ENCODE peak calls at places on chromosome 15, in seven cellular contexts. R is OCI-LY7, P is HEK293T, M is amniotic epithelial cell, Q is mucosa of descending colon, T is HTR-8/SVneo, L is HT1080. E is an unnamed sample.

GRCh38 chr15:91790826-91791225 is 62.7 kb upstream of the SLCO3A1 start:
- DNase-seq in R (no peak), P (no peak), M (no peak), Q (no peak), T (no peak), L (peak; percentile 9), E (no peak)

GRCh38 chr15:31590609-31591008 is 264.0 kb downstream of the KLF13 start:
- DNase-seq in R (no peak), P (no peak), M (no peak), Q (no peak), T (no peak), L (no peak), E (no peak)

GRCh38 chr15:31081568-31082250 is 19.8 kb downstream of the TRPM1 start:
- DNase-seq in R (peak; percentile 22), P (no peak), M (peak; percentile 20), Q (no peak), T (no peak), L (no peak), E (no peak)

GRCh38 chr15:69593981-69594966 is 141.7 kb downstream of the RPLP1 start:
- DNase-seq in R (no peak), P (no peak), M (no peak), Q (peak; percentile 92), T (no peak), L (peak; percentile 63), E (peak; percentile 92)

GRCh38 chr15:40298216-40298935 is 9.4 kb downstream of the PLCB2 start:
- DNase-seq in R (no peak), P (no peak), M (no peak), Q (peak; percentile 16), T (no peak), L (no peak), E (no peak)

GRCh38 chr15:37764733-37765191 is 169.7 kb upstream of the TMCO5A start:
- DNase-seq in R (peak; percentile 66), P (peak; percentile 22), M (peak; percentile 73), Q (no peak), T (peak; percentile 34), L (peak; percentile 55), E (peak; percentile 7)

GRCh38 chr15:52680041-52680391 is 828 bp upstream of the ATOSA start:
- DNase-seq in R (peak; percentile 45), P (no peak), M (peak; percentile 16), Q (no peak), T (peak; percentile 5), L (no peak), E (no peak)

GRCh38 chr15:98712845-98713584 is 64.7 kb downstream of the IGF1R start:
- DNase-seq in R (no peak), P (no peak), M (no peak), Q (no peak), T (no peak), L (no peak), E (no peak)

GRCh38 chr15:51647128-51647562 is 24.6 kb upstream of the DMXL2 start:
- DNase-seq in R (peak; percentile 3), P (no peak), M (peak; percentile 83), Q (peak; percentile 59), T (no peak), L (peak; percentile 83), E (peak; percentile 14)

GRCh38 chr15:38699633-38700230 is 135.1 kb upstream of the RASGRP1 start:
- DNase-seq in R (peak; percentile 82), P (peak; percentile 48), M (peak; percentile 69), Q (peak; percentile 65), T (peak; percentile 51), L (peak; percentile 47), E (peak; percentile 44)

GRCh38 chr15:53670701-53671100 is 88.8 kb downstream of the WDR72 start:
- DNase-seq in R (no peak), P (no peak), M (no peak), Q (no peak), T (no peak), L (no peak), E (no peak)

GRCh38 chr15:56243774-56244236 is at the start of gene RFX7:
- DNase-seq in R (peak; percentile 87), P (peak; percentile 68), M (peak; percentile 68), Q (peak; percentile 87), T (peak; percentile 54), L (no peak), E (peak; percentile 54)

GRCh38 chr15:88615303-88616107 is 5.6 kb upstream of the AEN start:
- DNase-seq in R (no peak), P (no peak), M (no peak), Q (peak; percentile 70), T (no peak), L (no peak), E (peak; percentile 88)

GRCh38 chr15:85743392-85744045 is 51.2 kb downstream of the KLHL25 start:
- DNase-seq in R (no peak), P (no peak), M (no peak), Q (no peak), T (no peak), L (no peak), E (peak; percentile 62)

GRCh38 chr15:78695046-78695671 is 54.1 kb upstream of the CHRNB4 start:
- DNase-seq in R (no peak), P (no peak), M (no peak), Q (no peak), T (no peak), L (no peak), E (no peak)

GRCh38 chr15:90880381-90881145 is 3.7 kb upstream of the FES start:
- DNase-seq in R (no peak), P (no peak), M (no peak), Q (no peak), T (no peak), L (no peak), E (no peak)

GRCh38 chr15:69265347-69265955 is 33.3 kb upstream of the PAQR5 start:
- DNase-seq in R (peak; percentile 47), P (peak; percentile 25), M (no peak), Q (no peak), T (peak; percentile 30), L (peak; percentile 12), E (peak; percentile 51)

GRCh38 chr15:49898575-49899283 is 220.3 kb downstream of the ATP8B4 start:
- DNase-seq in R (no peak), P (no peak), M (no peak), Q (no peak), T (no peak), L (no peak), E (no peak)

GRCh38 chr15:86089422-86089821 is 9.8 kb downstream of the AGBL1 start:
- DNase-seq in R (no peak), P (no peak), M (no peak), Q (no peak), T (no peak), L (no peak), E (no peak)

GRCh38 chr15:85383470-85384148 is 3.2 kb downstream of the AKAP13 start:
- DNase-seq in R (peak; percentile 63), P (no peak), M (no peak), Q (no peak), T (no peak), L (no peak), E (no peak)

GRCh38 chr15:91887321-91887720 is 33.8 kb downstream of the SLCO3A1 start:
- DNase-seq in R (no peak), P (no peak), M (no peak), Q (no peak), T (no peak), L (no peak), E (no peak)

GRCh38 chr15:23532019-23532418 is 33.5 kb upstream of the MKRN3 start:
- DNase-seq in R (no peak), P (no peak), M (no peak), Q (no peak), T (no peak), L (peak; percentile 5), E (no peak)

GRCh38 chr15:69624816-69625215 is 172.2 kb downstream of the RPLP1 start:
- DNase-seq in R (no peak), P (no peak), M (no peak), Q (no peak), T (no peak), L (no peak), E (no peak)

GRCh38 chr15:58309993-58310928 is 121.5 kb upstream of the LIPC start:
- DNase-seq in R (no peak), P (no peak), M (no peak), Q (no peak), T (no peak), L (no peak), E (no peak)

GRCh38 chr15:50166216-50166615 is 15.8 kb upstream of the SLC27A2 start:
- DNase-seq in R (no peak), P (no peak), M (peak; percentile 90), Q (no peak), T (peak; percentile 41), L (peak; percentile 41), E (no peak)

GRCh38 chr15:72227192-72227586 is 3.8 kb downstream of the PKM start:
- DNase-seq in R (peak; percentile 24), P (no peak), M (peak; percentile 93), Q (no peak), T (no peak), L (peak; percentile 85), E (peak; percentile 35)

GRCh38 chr15:93987068-93987467 is 244.3 kb upstream of the MCTP2 start:
- DNase-seq in R (peak; percentile 20), P (no peak), M (no peak), Q (no peak), T (no peak), L (peak; percentile 46), E (no peak)

GRCh38 chr15:31270767-31271166 is 55.9 kb upstream of the KLF13 start:
- DNase-seq in R (peak; percentile 61), P (no peak), M (no peak), Q (no peak), T (no peak), L (no peak), E (no peak)

GRCh38 chr15:91950631-91951384 is 97.3 kb downstream of the SLCO3A1 start:
- DNase-seq in R (no peak), P (no peak), M (no peak), Q (no peak), T (no peak), L (no peak), E (no peak)

GRCh38 chr15:33766329-33766728 is 202.0 kb upstream of the CHRM5 start:
- DNase-seq in R (no peak), P (no peak), M (peak; percentile 2), Q (no peak), T (no peak), L (no peak), E (no peak)